ENCODE peak calls at places on chromosomes 12 and 14, in five cellular contexts. S is hepatocyte, K is tibial nerve, V is AG04450, U is IMR-90. I is an unnamed sample.

GRCh38 chr14:64508215-64508776 is 3.7 kb downstream of the ZBTB1 start:
- DNase-seq in S (no peak), K (no peak), V (no peak), U (no peak), I (no peak)

GRCh38 chr12:130499474-130499873 is 161.8 kb downstream of the PIWIL1 start:
- DNase-seq in S (no peak), K (no peak), V (no peak), U (no peak), I (no peak)

GRCh38 chr12:67910360-67911292 is 78.6 kb upstream of the IFNG-AS1 start:
- DNase-seq in S (no peak), K (no peak), V (peak), U (peak), I (peak)

GRCh38 chr12:22215467-22216253 is 118.8 kb downstream of the ST8SIA1 start:
- DNase-seq in S (no peak), K (no peak), V (no peak), U (peak), I (no peak)

GRCh38 chr14:65224799-65225198 is 122.5 kb upstream of the MAX start:
- DNase-seq in S (no peak), K (no peak), V (no peak), U (no peak), I (no peak)

GRCh38 chr12:66156654-66157053 is 13.1 kb downstream of the TMBIM4 start:
- DNase-seq in S (no peak), K (no peak), V (no peak), U (peak), I (no peak)

GRCh38 chr14:23446291-23446851 is 10.9 kb upstream of the MYH7 start:
- DNase-seq in S (no peak), K (no peak), V (no peak), U (no peak), I (no peak)

GRCh38 chr12:108633534-108634224 is at the start of gene SELPLG:
- DNase-seq in S (no peak), K (peak), V (no peak), U (no peak), I (no peak)

GRCh38 chr12:53061404-53062010 is 11.6 kb downstream of the TNS2 start:
- DNase-seq in S (peak), K (no peak), V (no peak), U (no peak), I (no peak)

GRCh38 chr12:57822392-57823130 is 4.0 kb upstream of the AVIL start:
- DNase-seq in S (no peak), K (no peak), V (no peak), U (no peak), I (no peak)

GRCh38 chr12:120013659-120014380 is 24.8 kb downstream of the BICDL1 start:
- DNase-seq in S (no peak), K (no peak), V (no peak), U (no peak), I (no peak)

GRCh38 chr14:38339704-38340103 is 83.8 kb upstream of the CLEC14A start:
- DNase-seq in S (no peak), K (no peak), V (no peak), U (peak), I (peak)

GRCh38 chr14:50944647-50945413 is 547 bp upstream of the PYGL start:
- DNase-seq in S (peak), K (peak), V (no peak), U (peak), I (peak)
- TF ChIP-seq CTCF in S (no peak), K (no peak), V (no peak), U (no peak), I (no peak)

GRCh38 chr14:81982056-81982455 is 448.4 kb upstream of the SEL1L start:
- DNase-seq in S (no peak), K (no peak), V (no peak), U (no peak), I (no peak)
- H3K4me3 ChIP-seq in S (no peak), K (no peak), V (no peak), U (no peak), I (no peak)

DNA sequence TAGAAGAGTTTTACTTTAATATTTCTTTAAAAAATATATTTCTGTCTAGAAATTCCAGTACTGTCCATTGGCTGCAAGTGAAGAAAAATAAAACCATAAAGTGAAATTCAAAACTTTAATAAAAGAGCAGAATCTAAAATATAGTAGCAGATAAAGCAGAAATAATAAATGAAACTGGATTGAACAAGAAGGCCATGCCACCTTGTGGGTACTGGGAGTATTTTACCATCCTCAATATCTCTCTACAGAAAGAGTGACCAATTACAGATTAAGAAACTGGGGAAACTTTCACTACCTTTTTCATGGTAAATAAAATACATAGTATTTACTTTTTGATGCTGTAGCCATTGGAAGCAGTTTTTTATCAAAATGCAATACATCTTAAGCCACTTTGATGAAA is 220.5 kb downstream of the BCAT1 start:
- DNase-seq in S (peak), K (no peak), V (no peak), U (peak), I (no peak)
- TF ChIP-seq CTCF in S (peak), K (peak), V (peak), U (peak), I (peak)

GRCh38 chr12:32551058-32551457 is 128.0 kb upstream of the DNM1L start:
- DNase-seq in S (no peak), K (no peak), V (no peak), U (no peak), I (no peak)

GRCh38 chr12:32545413-32545970 is 133.6 kb upstream of the DNM1L start:
- DNase-seq in S (no peak), K (no peak), V (no peak), U (no peak), I (no peak)

GRCh38 chr12:32546272-32546671 is 132.8 kb upstream of the DNM1L start:
- DNase-seq in S (no peak), K (no peak), V (no peak), U (no peak), I (no peak)

GRCh38 chr12:32549675-32550079 is 129.4 kb upstream of the DNM1L start:
- DNase-seq in S (peak), K (peak), V (no peak), U (peak), I (peak)

GRCh38 chr12:32548691-32549412 is 130.2 kb upstream of the DNM1L start:
- DNase-seq in S (no peak), K (peak), V (no peak), U (peak), I (peak)
- H3K4me3 ChIP-seq in S (no peak), K (no peak), V (no peak), U (no peak), I (no peak)

DNA sequence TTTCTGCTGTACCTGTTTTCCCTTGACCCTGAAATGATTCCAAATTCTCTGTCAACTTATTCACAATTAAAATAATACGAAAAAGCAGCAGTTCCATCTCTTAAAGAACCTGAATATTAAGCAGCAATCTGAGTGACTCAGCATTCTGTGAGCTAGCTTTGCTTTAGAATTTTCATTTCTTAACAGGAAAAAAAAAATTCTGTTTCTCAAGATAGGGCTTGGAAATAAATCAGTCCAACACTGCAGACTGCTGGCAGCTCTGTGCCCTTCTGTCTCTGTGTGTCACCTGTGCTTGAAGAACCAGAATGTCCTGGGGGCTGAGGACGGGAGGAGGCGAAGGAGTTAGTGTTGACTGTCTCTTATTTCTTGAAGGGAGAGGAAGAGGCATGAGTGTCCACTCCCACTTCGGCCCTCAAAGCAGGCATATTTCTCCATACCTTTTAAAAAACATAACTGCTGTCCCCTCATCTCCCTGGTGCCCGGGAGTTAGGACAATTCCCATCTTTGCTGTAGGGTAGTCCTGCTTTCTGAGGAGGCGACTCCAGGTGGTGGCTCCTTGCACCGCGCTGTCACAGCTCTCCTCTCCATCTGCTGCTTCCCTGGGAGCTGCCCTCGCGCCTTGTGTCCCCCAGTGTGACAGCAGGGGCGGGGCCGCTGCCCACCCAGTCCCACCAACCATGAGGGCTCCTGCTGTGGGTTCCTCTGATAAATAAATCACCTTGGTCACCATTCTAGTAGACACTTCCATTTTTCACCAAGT is 203.1 kb downstream of the CALM1 start:
- DNase-seq in S (peak), K (no peak), V (no peak), U (peak), I (no peak)
- TF ChIP-seq CTCF in S (peak), K (no peak), V (no peak), U (peak), I (no peak)

GRCh38 chr12:51863363-51863920 is 14.9 kb upstream of the FIGNL2 start:
- DNase-seq in S (no peak), K (no peak), V (no peak), U (no peak), I (no peak)
- H3K4me3 ChIP-seq in S (no peak), K (peak), V (no peak), U (no peak), I (no peak)

I was measured in astrocyte.